ENCODE peak calls at places on chromosome 6, in seven cellular contexts. H, Z, N, P, A, L and O are unnamed samples.
A peak's percentile ranks its signal among the peaks of the same experiment; 100 is the strongest.

GRCh38 chr6:148818939-148819575 is 72.2 kb downstream of the UST start:
- DNase-seq in P (no peak), H (no peak), A (no peak), N (no peak), L (no peak), Z (no peak), O (no peak)

GRCh38 chr6:27428966-27429365 is 40.4 kb downstream of the ZNF391 start:
- DNase-seq in N (no peak), A (no peak), L (no peak), Z (no peak), H (no peak), P (no peak), O (no peak)

GRCh38 chr6:154555075-154555677 is 44.7 kb upstream of the CNKSR3 start:
- DNase-seq in H (no peak), A (no peak), Z (no peak), N (no peak), P (no peak), L (no peak), O (no peak)

GRCh38 chr6:147053311-147053921 is 150.8 kb upstream of the STXBP5 start:
- DNase-seq in Z (no peak), N (no peak), A (no peak), L (no peak), P (no peak), H (no peak), O (no peak)

GRCh38 chr6:169906004-169906740 is 154.8 kb downstream of the ERMARD start:
- DNase-seq in P (no peak), L (no peak), Z (no peak), N (peak; percentile 24), H (no peak), A (no peak), O (no peak)

GRCh38 chr6:56671651-56672461 is 29.2 kb upstream of the DST start:
- DNase-seq in N (peak; percentile 41), H (no peak), Z (peak; percentile 75), P (no peak), L (no peak), A (peak; percentile 24), O (no peak)

GRCh38 chr6:79947191-79948173 is at the start of gene ELOVL4:
- DNase-seq in Z (peak; percentile 78), N (peak; percentile 92), A (peak; percentile 78), H (peak; percentile 52), L (peak; percentile 66), P (peak; percentile 47), O (peak; percentile 35)

GRCh38 chr6:143513410-143513809 is 1.9 kb upstream of the FUCA2 start:
- DNase-seq in P (peak; percentile 44), H (no peak), N (no peak), Z (peak; percentile 79), L (no peak), A (no peak), O (no peak)

GRCh38 chr6:1075880-1076279 is 236.0 kb upstream of the FOXQ1 start:
- DNase-seq in Z (no peak), A (no peak), L (no peak), N (no peak), H (no peak), P (no peak), O (no peak)

GRCh38 chr6:90294614-90294988 is 2.0 kb downstream of the BACH2 start:
- DNase-seq in A (no peak), Z (peak; percentile 81), P (no peak), L (no peak), H (no peak), N (no peak), O (no peak)

GRCh38 chr6:9159051-9159450 is 723.7 kb upstream of the SLC35B3 start:
- DNase-seq in N (no peak), L (no peak), H (no peak), Z (no peak), A (no peak), P (no peak), O (no peak)

GRCh38 chr6:143279385-143279784 is 171.1 kb downstream of the ADAT2 start:
- DNase-seq in L (peak; percentile 33), H (no peak), Z (no peak), P (no peak), N (no peak), A (no peak), O (no peak)

GRCh38 chr6:101069191-101069795 is 188.2 kb upstream of the ASCC3 start:
- DNase-seq in Z (no peak), N (no peak), A (no peak), P (no peak), L (no peak), H (no peak), O (no peak)

GRCh38 chr6:28541996-28542395 is 16.3 kb downstream of the GPX5 start:
- DNase-seq in A (no peak), Z (no peak), L (no peak), P (no peak), N (no peak), H (no peak), O (no peak)

GRCh38 chr6:119962505-119962904 is 612.9 kb upstream of the MAN1A1 start:
- DNase-seq in Z (no peak), A (no peak), N (no peak), H (no peak), L (no peak), P (no peak), O (no peak)

GRCh38 chr6:150140236-150140969 is 2.4 kb upstream of the PPP1R14C start:
- DNase-seq in N (no peak), L (no peak), H (no peak), P (no peak), Z (no peak), A (no peak), O (no peak)

GRCh38 chr6:151240861-151241642 is 1.3 kb downstream of the AKAP12 start:
- DNase-seq in N (peak; percentile 87), H (peak; percentile 32), A (peak; percentile 65), Z (no peak), P (peak; percentile 36), L (peak; percentile 47), O (peak; percentile 18)

GRCh38 chr6:128343666-128344065 is 176.7 kb downstream of the PTPRK start:
- DNase-seq in H (no peak), N (no peak), A (no peak), P (no peak), Z (no peak), L (no peak), O (no peak)
- TF ChIP-seq CTCF in H (no peak), N (no peak), A (no peak), P (no peak), Z (no peak), L (no peak), O (no peak)

GRCh38 chr6:33667072-33667471 is 44.4 kb downstream of the UQCC2 start:
- DNase-seq in N (peak; percentile 68), Z (no peak), L (no peak), H (no peak), P (no peak), A (no peak), O (no peak)

GRCh38 chr6:33670086-33670660 is 41.3 kb downstream of the UQCC2 start:
- DNase-seq in N (peak; percentile 69), Z (no peak), L (no peak), A (no peak), H (no peak), P (no peak), O (no peak)

GRCh38 chr6:33667776-33668175 is 43.7 kb downstream of the UQCC2 start:
- DNase-seq in Z (no peak), L (no peak), H (no peak), A (no peak), P (no peak), N (peak; percentile 69), O (no peak)

GRCh38 chr6:33668914-33669313 is 42.6 kb downstream of the UQCC2 start:
- DNase-seq in L (no peak), H (no peak), Z (peak; percentile 88), A (no peak), N (peak; percentile 88), P (peak; percentile 42), O (no peak)

GRCh38 chr6:33668328-33668727 is 43.2 kb downstream of the UQCC2 start:
- DNase-seq in H (no peak), A (no peak), N (peak; percentile 40), Z (no peak), L (no peak), P (no peak), O (no peak)
- TF ChIP-seq POLR2A in H (no peak), A (no peak), N (no peak), Z (no peak), L (no peak), P (no peak), O (no peak)

DNA sequence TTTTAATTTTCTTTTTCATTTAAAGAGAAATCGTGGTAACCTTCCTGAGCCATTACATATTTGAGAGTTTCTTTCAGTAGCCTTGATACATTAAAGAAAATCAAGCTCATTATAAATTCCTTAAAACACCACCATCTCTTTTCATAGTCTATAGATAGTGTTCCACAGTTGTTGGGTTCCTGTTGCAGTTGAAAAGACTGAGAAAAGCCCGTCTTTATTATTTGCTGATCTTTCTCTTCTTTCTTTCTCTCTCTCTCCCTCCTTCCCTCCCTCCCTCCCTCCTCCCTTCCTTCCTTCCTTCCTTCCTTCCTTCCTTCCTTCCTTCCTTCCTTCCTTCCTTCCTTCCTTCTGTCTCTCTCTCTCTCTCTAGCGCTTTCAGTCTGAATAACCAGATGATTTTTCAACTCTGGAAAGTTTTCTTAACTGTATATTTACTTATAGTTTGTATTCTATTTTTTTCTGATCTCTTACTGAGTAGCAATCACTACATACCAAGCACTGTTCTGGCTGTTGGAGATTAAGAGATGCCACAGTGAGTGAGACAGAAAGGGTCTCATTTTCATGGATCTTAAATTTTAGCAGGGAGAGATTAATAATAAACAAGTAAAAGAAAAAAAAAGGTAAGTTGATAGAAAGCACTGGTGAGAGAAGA is 157.5 kb downstream of the TINAG start:
- DNase-seq in N (no peak), Z (no peak), P (no peak), A (no peak), H (no peak), L (no peak), O (no peak)
- TF ChIP-seq CTCF in N (no peak), Z (no peak), P (no peak), A (no peak), H (no peak), L (no peak), O (no peak)

GRCh38 chr6:36352477-36353157 is 15.9 kb upstream of the BNIP5 start:
- DNase-seq in Z (no peak), A (no peak), L (no peak), H (no peak), N (no peak), P (no peak), O (no peak)

GRCh38 chr6:36350082-36350481 is 13.4 kb upstream of the BNIP5 start:
- DNase-seq in P (no peak), Z (no peak), L (no peak), A (no peak), N (no peak), H (no peak), O (no peak)

GRCh38 chr6:36349240-36349639 is 12.6 kb upstream of the BNIP5 start:
- DNase-seq in P (no peak), L (no peak), Z (no peak), H (peak; percentile 90), N (no peak), A (no peak), O (no peak)

GRCh38 chr6:36350681-36351091 is 14.0 kb upstream of the BNIP5 start:
- DNase-seq in L (peak; percentile 59), H (no peak), A (peak; percentile 81), P (peak; percentile 34), Z (no peak), N (no peak), O (no peak)

DNA sequence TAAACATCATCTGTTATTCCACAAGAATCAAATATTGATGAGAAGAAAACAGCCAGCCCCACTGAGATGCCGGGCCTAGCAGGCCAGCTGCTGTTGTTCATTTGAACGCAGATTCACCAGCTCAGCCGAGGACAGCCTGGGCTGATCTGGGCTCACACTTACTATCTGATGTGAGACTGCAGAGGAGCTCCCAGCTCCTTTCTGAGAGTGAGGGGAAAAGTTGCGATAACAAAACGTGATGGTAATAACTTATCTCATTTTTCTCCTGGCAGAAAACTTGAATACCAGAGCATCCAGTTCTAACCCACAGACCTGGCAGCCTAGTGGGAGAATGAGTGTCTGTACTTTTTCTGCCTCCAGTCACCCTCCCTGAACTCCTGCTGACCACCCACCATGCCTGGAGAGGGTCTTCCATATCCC is 14.5 kb upstream of the BNIP5 start:
- DNase-seq in P (no peak), A (peak; percentile 40), H (no peak), L (no peak), N (no peak), Z (no peak), O (no peak)
- TF ChIP-seq POLR2A in P (no peak), A (no peak), H (no peak), L (no peak), N (no peak), Z (no peak), O (no peak)